ENCODE peak calls at places on chromosomes 2 and 18, in seven cellular contexts. D is GM13977; T is stimulated activated CD8-positive, alpha-beta memory T cell treated with anti-CD3 and anti-CD28 coated beads, Interleukin-4, amount 100 ng/mL, for 1 hour; Y is MM.1S; L is activated CD4-positive, alpha-beta T cell treated with anti-CD3 and anti-CD28 coated beads, Interleukin-2, amount 50 U/mL, for 48 hours; I is RKO; Q is CMK. G is an unnamed sample.

GRCh38 chr2:70088508-70089219 is 1.4 kb downstream of the PCBP1 start:
- DNase-seq in D (no peak), T (no peak), Y (no peak), L (no peak), I (peak; percentile 67), Q (no peak), G (no peak)

GRCh38 chr2:36266536-36267121 is 88.9 kb upstream of the CRIM1 start:
- DNase-seq in D (no peak), T (no peak), Y (no peak), L (no peak), I (no peak), Q (no peak), G (no peak)

GRCh38 chr18:44765451-44765850 is 84.8 kb downstream of the SETBP1 start:
- DNase-seq in D (no peak), T (no peak), Y (no peak), L (no peak), I (no peak), Q (no peak), G (no peak)

GRCh38 chr2:96091711-96092579 is 24.4 kb downstream of the ADRA2B start:
- DNase-seq in D (no peak), T (no peak), Y (no peak), L (peak; percentile 1), I (no peak), Q (no peak), G (no peak)

GRCh38 chr2:17719562-17720371 is 33.8 kb downstream of the SMC6 start:
- DNase-seq in D (peak; percentile 19), T (no peak), Y (peak; percentile 15), L (no peak), I (peak; percentile 18), Q (no peak), G (peak; percentile 27)

GRCh38 chr2:39243469-39244123 is at the start of gene CDKL4:
- DNase-seq in D (peak; percentile 34), T (no peak), Y (no peak), L (no peak), I (no peak), Q (no peak), G (peak; percentile 42)

GRCh38 chr2:231573096-231573495 is 19.6 kb upstream of the TEX44 start:
- DNase-seq in D (no peak), T (no peak), Y (no peak), L (no peak), I (no peak), Q (no peak), G (no peak)

GRCh38 chr2:217417536-217417935 is 557.7 kb upstream of the TNP1 start:
- DNase-seq in D (no peak), T (no peak), Y (no peak), L (no peak), I (no peak), Q (no peak), G (no peak)

GRCh38 chr18:10949655-10950054 is 199.7 kb downstream of the PIEZO2 start:
- DNase-seq in D (no peak), T (no peak), Y (no peak), L (no peak), I (no peak), Q (no peak), G (no peak)

GRCh38 chr18:3015203-3015590 is 2.3 kb upstream of the LPIN2 start:
- DNase-seq in D (no peak), T (no peak), Y (no peak), L (no peak), I (peak; percentile 81), Q (no peak), G (no peak)

GRCh38 chr2:70068119-70068518 is 19.2 kb upstream of the PCBP1 start:
- DNase-seq in D (no peak), T (no peak), Y (no peak), L (no peak), I (no peak), Q (no peak), G (no peak)

GRCh38 chr18:14940738-14941137 is 192.8 kb downstream of the ANKRD30B start:
- DNase-seq in D (no peak), T (no peak), Y (no peak), L (no peak), I (no peak), Q (no peak), G (no peak)

GRCh38 chr18:48829443-48830149 is 121.2 kb downstream of the SMAD7 start:
- DNase-seq in D (no peak), T (no peak), Y (no peak), L (peak; percentile 4), I (no peak), Q (no peak), G (no peak)

GRCh38 chr18:67023059-67023458 is 419.2 kb upstream of the CDH19 start:
- DNase-seq in D (no peak), T (no peak), Y (no peak), L (no peak), I (no peak), Q (no peak), G (no peak)

GRCh38 chr2:3483227-3483985 is 35.9 kb downstream of the ADI1 start:
- DNase-seq in D (no peak), T (no peak), Y (no peak), L (no peak), I (no peak), Q (no peak), G (no peak)

GRCh38 chr2:26599387-26599786 is 41.8 kb downstream of the CIB4 start:
- DNase-seq in D (no peak), T (no peak), Y (no peak), L (no peak), I (no peak), Q (no peak), G (no peak)

GRCh38 chr2:237563816-237564215 is 2.6 kb upstream of the PRLH start:
- DNase-seq in D (no peak), T (no peak), Y (no peak), L (no peak), I (no peak), Q (no peak), G (no peak)

GRCh38 chr2:172484253-172484652 is 56.9 kb downstream of the ITGA6 start:
- DNase-seq in D (no peak), T (no peak), Y (peak; percentile 75), L (no peak), I (peak; percentile 35), Q (no peak), G (peak; percentile 8)

GRCh38 chr2:239955086-239955988 is 69.8 kb downstream of the NDUFA10 start:
- DNase-seq in D (no peak), T (no peak), Y (no peak), L (no peak), I (no peak), Q (no peak), G (no peak)

GRCh38 chr2:65788556-65788955 is 356.2 kb upstream of the SPRED2 start:
- DNase-seq in D (no peak), T (no peak), Y (no peak), L (no peak), I (no peak), Q (no peak), G (no peak)

GRCh38 chr2:72515696-72516095 is 310.1 kb downstream of the EXOC6B start:
- DNase-seq in D (no peak), T (no peak), Y (no peak), L (no peak), I (no peak), Q (no peak), G (no peak)

GRCh38 chr2:226977775-226978190 is 141.9 kb downstream of the RHBDD1 start:
- DNase-seq in D (no peak), T (no peak), Y (no peak), L (no peak), I (no peak), Q (no peak), G (no peak)

GRCh38 chr2:29047083-29047840 is 27.1 kb downstream of the PCARE start:
- DNase-seq in D (no peak), T (no peak), Y (no peak), L (no peak), I (no peak), Q (no peak), G (no peak)

GRCh38 chr2:49371302-49371701 is 217.0 kb upstream of the FSHR start:
- DNase-seq in D (no peak), T (no peak), Y (no peak), L (no peak), I (no peak), Q (no peak), G (no peak)

GRCh38 chr2:15640291-15640711 is 48.6 kb downstream of the DDX1 start:
- DNase-seq in D (no peak), T (no peak), Y (no peak), L (no peak), I (no peak), Q (no peak), G (no peak)

GRCh38 chr2:133566967-133567645 is 1.2 kb downstream of the NCKAP5 start:
- DNase-seq in D (no peak), T (no peak), Y (no peak), L (no peak), I (peak; percentile 19), Q (no peak), G (no peak)

GRCh38 chr2:41907141-41907540 is 140.7 kb upstream of the PKDCC start:
- DNase-seq in D (no peak), T (no peak), Y (no peak), L (no peak), I (no peak), Q (no peak), G (no peak)

GRCh38 chr2:98460573-98461560 is 16.2 kb downstream of the INPP4A start:
- DNase-seq in D (peak; percentile 68), T (peak; percentile 50), Y (peak; percentile 93), L (peak; percentile 84), I (no peak), Q (no peak), G (peak; percentile 63)

GRCh38 chr18:6370886-6371635 is 43.6 kb downstream of the L3MBTL4 start:
- DNase-seq in D (no peak), T (no peak), Y (no peak), L (no peak), I (no peak), Q (no peak), G (no peak)

GRCh38 chr2:149915151-149915550 is 327.6 kb upstream of the MMADHC start:
- DNase-seq in D (no peak), T (no peak), Y (no peak), L (no peak), I (no peak), Q (no peak), G (no peak)

GRCh38 chr2:19757586-19757985 is 144.2 kb downstream of the TTC32 start:
- DNase-seq in D (no peak), T (no peak), Y (no peak), L (no peak), I (no peak), Q (no peak), G (no peak)

GRCh38 chr2:2889141-2889540 is 488.5 kb downstream of the EIPR1 start:
- DNase-seq in D (no peak), T (no peak), Y (no peak), L (no peak), I (no peak), Q (no peak), G (no peak)

GRCh38 chr2:189943009-189943408 is 119.5 kb downstream of the MSTN start:
- DNase-seq in D (no peak), T (no peak), Y (no peak), L (no peak), I (no peak), Q (no peak), G (no peak)

GRCh38 chr2:148416248-148416647 is 228.3 kb upstream of the EPC2 start:
- DNase-seq in D (no peak), T (no peak), Y (no peak), L (no peak), I (no peak), Q (no peak), G (no peak)

GRCh38 chr2:71891155-71891554 is 256.5 kb downstream of the CYP26B1 start:
- DNase-seq in D (no peak), T (no peak), Y (no peak), L (no peak), I (no peak), Q (no peak), G (no peak)

GRCh38 chr2:170313636-170314348 is 135.8 kb downstream of the MYO3B start:
- DNase-seq in D (no peak), T (no peak), Y (no peak), L (no peak), I (no peak), Q (no peak), G (no peak)

GRCh38 chr2:188292446-188293239 is 969 bp downstream of the GULP1 start:
- DNase-seq in D (no peak), T (no peak), Y (no peak), L (no peak), I (peak; percentile 91), Q (no peak), G (no peak)

GRCh38 chr2:88880441-88880953 is 189.0 kb downstream of the RPIA start:
- DNase-seq in D (no peak), T (no peak), Y (peak; percentile 79), L (peak; percentile 26), I (peak; percentile 73), Q (no peak), G (no peak)

G was measured in GM20000.